ENCODE peak calls at places on chromosomes 12 and 14, in seven cellular contexts. R is A549, H is body of pancreas, T is right lobe of liver, Z is IMR-90, P is stomach, B is gastrocnemius medialis. S is an unnamed sample.

GRCh38 chr12:27602516-27602915 is 78.5 kb downstream of the PPFIBP1 start:
- DNase-seq in R (no peak), H (no peak), T (no peak), Z (peak), P (no peak), B (no peak), S (no peak)

GRCh38 chr12:1184402-1184801 is 193.4 kb downstream of the ERC1 start:
- DNase-seq in R (no peak), H (no peak), T (no peak), Z (peak), P (no peak), B (no peak), S (no peak)

GRCh38 chr12:28552472-28553061 is 362.3 kb downstream of the CCDC91 start:
- DNase-seq in R (no peak), H (no peak), T (no peak), Z (no peak), P (no peak), B (no peak), S (no peak)

GRCh38 chr14:59189281-59189821 is 884 bp downstream of the DAAM1 start:
- DNase-seq in R (peak), H (peak), T (peak), Z (peak), P (no peak), B (no peak), S (no peak)

GRCh38 chr12:89417246-89417977 is 65.1 kb upstream of the DUSP6 start:
- DNase-seq in R (no peak), H (no peak), T (no peak), Z (peak), P (no peak), B (no peak), S (no peak)

GRCh38 chr12:132490481-132491348 is 764 bp downstream of the FBRSL1 start:
- DNase-seq in R (no peak), H (no peak), T (no peak), Z (peak), P (no peak), B (no peak), S (no peak)

GRCh38 chr12:123054371-123054770 is 73.9 kb downstream of the ARL6IP4 start:
- DNase-seq in R (no peak), H (no peak), T (no peak), Z (no peak), P (no peak), B (no peak), S (no peak)

GRCh38 chr12:263574-263973 is 938 bp upstream of the SLC6A13 start:
- DNase-seq in R (no peak), H (no peak), T (no peak), Z (peak), P (no peak), B (no peak), S (no peak)

GRCh38 chr12:60191676-60192359 is 596.0 kb downstream of the SLC16A7 start:
- DNase-seq in R (no peak), H (no peak), T (no peak), Z (peak), P (no peak), B (no peak), S (no peak)

GRCh38 chr12:111462134-111462821 is 56.6 kb downstream of the SH2B3 start:
- DNase-seq in R (no peak), H (no peak), T (no peak), Z (peak), P (no peak), B (no peak), S (no peak)

GRCh38 chr12:49740930-49741881 is at the start of gene TMBIM6:
- DNase-seq in R (peak), H (peak), T (peak), Z (peak), P (peak), B (peak), S (peak)

GRCh38 chr12:7557227-7557626 is 53.6 kb upstream of the CD163 start:
- DNase-seq in R (no peak), H (peak), T (no peak), Z (no peak), P (no peak), B (no peak), S (no peak)

GRCh38 chr14:105930572-105930971 is 404.2 kb downstream of the TMEM121 start:
- DNase-seq in R (no peak), H (no peak), T (peak), Z (no peak), P (no peak), B (no peak), S (peak)

GRCh38 chr12:5511644-5512584 is 80.0 kb downstream of the NTF3 start:
- DNase-seq in R (peak), H (no peak), T (peak), Z (peak), P (no peak), B (no peak), S (peak)

GRCh38 chr12:107748472-107748871 is 12.5 kb downstream of the PRDM4 start:
- DNase-seq in R (no peak), H (no peak), T (no peak), Z (peak), P (no peak), B (no peak), S (no peak)

GRCh38 chr12:116662612-116663144 is 75.2 kb downstream of the SPRING1 start:
- DNase-seq in R (no peak), H (peak), T (peak), Z (peak), P (no peak), B (no peak), S (no peak)

GRCh38 chr12:104121001-104121400 is 17.0 kb downstream of the NFYB start:
- DNase-seq in R (peak), H (no peak), T (no peak), Z (peak), P (no peak), B (no peak), S (no peak)

GRCh38 chr12:104938371-104938770 is 19.7 kb downstream of the SLC41A2 start:
- DNase-seq in R (no peak), H (no peak), T (no peak), Z (peak), P (no peak), B (no peak), S (no peak)

GRCh38 chr12:26614217-26614616 is 218.8 kb downstream of the ITPR2 start:
- DNase-seq in R (no peak), H (peak), T (no peak), Z (peak), P (no peak), B (no peak), S (no peak)

GRCh38 chr12:102638777-102639176 is 158.4 kb upstream of the IGF1 start:
- DNase-seq in R (no peak), H (no peak), T (no peak), Z (peak), P (no peak), B (no peak), S (no peak)

GRCh38 chr14:106788534-106788933 is 1262.2 kb downstream of the TMEM121 start:
- DNase-seq in R (no peak), H (no peak), T (no peak), Z (no peak), P (no peak), B (no peak), S (no peak)

GRCh38 chr12:120060196-120060595 is 56.4 kb downstream of the RAB35 start:
- DNase-seq in R (no peak), H (no peak), T (no peak), Z (no peak), P (no peak), B (no peak), S (no peak)

GRCh38 chr14:51396222-51396815 is 156.3 kb downstream of the TMX1 start:
- DNase-seq in R (peak), H (peak), T (no peak), Z (peak), P (no peak), B (peak), S (peak)

GRCh38 chr12:124862768-124863408 is 776 bp downstream of the SCARB1 start:
- DNase-seq in R (peak), H (no peak), T (peak), Z (no peak), P (no peak), B (no peak), S (no peak)

GRCh38 chr12:124863409-124864325 is at the start of gene SCARB1:
- DNase-seq in R (peak), H (peak), T (peak), Z (peak), P (peak), B (peak), S (peak)

GRCh38 chr12:124865728-124866127 is 2.1 kb upstream of the SCARB1 start:
- DNase-seq in R (no peak), H (no peak), T (no peak), Z (no peak), P (peak), B (no peak), S (no peak)

GRCh38 chr12:124866195-124866882 is 2.7 kb upstream of the SCARB1 start:
- DNase-seq in R (no peak), H (no peak), T (no peak), Z (no peak), P (no peak), B (no peak), S (no peak)

DNA sequence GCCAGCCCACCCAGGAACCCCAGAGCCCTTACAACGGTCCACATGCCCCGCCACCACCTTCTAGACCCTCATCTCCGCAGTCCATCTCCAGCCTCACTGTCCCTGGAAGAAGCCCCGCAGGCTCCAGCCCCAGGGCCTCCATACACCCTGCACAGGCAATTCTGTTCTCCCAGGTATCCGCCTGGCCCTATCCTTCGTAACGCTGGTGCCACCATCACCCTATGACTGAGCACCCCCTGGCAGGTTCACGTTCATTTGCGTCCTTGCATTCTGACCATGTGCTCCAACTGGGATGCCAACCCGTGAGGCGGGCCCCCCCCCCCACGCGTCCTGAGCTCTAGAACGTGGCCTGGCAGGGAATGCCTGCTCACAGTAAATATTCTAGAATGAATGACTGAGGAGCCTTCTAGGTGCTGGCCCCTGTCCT is 675 bp upstream of the SCARB1 start:
- DNase-seq in R (no peak), H (no peak), T (no peak), Z (no peak), P (no peak), B (no peak), S (no peak)
- H3K27ac ChIP-seq in R (peak), H (peak), T (peak), Z (peak), P (peak), B (peak), S (peak)

GRCh38 chr12:66235626-66236281 is 46.7 kb downstream of the IRAK3 start:
- DNase-seq in R (peak), H (no peak), T (no peak), Z (peak), P (no peak), B (no peak), S (no peak)
- TF ChIP-seq CTCF in R (no peak), H (no peak), T (no peak), Z (no peak), P (no peak), B (no peak), S (no peak)

DNA sequence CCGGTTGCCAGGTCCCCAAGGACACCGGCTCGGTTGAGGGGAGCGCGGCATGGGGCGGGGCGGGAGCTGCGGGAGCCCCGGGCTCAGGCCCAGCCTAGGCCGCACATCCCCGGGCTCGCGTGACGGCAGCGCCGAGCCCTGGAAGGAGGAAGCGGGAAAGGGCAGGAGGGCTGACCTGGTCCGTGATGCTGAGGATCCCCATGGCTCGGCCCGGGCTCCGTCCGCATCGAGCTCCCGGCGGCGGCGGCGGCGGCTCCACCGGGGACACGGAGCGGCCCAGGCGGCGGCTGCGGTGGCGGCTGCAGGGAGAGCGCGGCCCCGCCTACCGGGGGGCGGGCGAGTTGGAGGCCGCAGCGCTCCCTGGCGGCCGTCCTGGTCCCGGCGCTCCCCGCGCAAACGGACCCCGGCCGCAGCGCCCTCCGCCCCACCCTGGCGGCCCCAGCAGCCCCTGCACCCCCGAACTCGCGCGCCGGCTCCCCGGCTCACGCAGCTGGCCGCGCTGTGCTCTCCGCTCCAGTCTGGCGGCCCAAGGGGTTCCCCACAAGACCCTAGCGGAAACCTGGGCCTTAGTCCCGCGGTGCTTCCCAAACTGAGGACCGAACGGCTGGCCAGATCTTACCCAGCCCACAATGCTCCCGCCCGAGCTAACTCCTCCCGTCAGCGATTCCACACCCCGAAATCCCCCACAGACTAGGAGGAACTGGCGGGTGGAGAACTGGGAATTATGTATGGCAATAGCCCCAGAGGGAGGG is at the start of gene ANKRD52:
- DNase-seq in R (peak), H (peak), T (peak), Z (peak), P (peak), B (peak), S (peak)
- TF ChIP-seq POLR2A in R (peak), H (peak), T (peak), Z (no peak), P (no peak), B (peak), S (no peak)

GRCh38 chr14:90596733-90597132 is 199.9 kb downstream of the CALM1 start:
- DNase-seq in R (no peak), H (no peak), T (no peak), Z (no peak), P (no peak), B (no peak), S (no peak)

GRCh38 chr14:90587918-90588317 is 191.1 kb downstream of the CALM1 start:
- DNase-seq in R (no peak), H (no peak), T (no peak), Z (no peak), P (no peak), B (peak), S (no peak)

GRCh38 chr14:90597961-90598360 is 201.1 kb downstream of the CALM1 start:
- DNase-seq in R (no peak), H (no peak), T (no peak), Z (no peak), P (no peak), B (no peak), S (peak)

GRCh38 chr14:90592655-90593054 is 195.8 kb downstream of the CALM1 start:
- DNase-seq in R (no peak), H (no peak), T (no peak), Z (no peak), P (no peak), B (no peak), S (peak)

GRCh38 chr14:90593254-90594040 is 196.6 kb downstream of the CALM1 start:
- DNase-seq in R (no peak), H (no peak), T (no peak), Z (no peak), P (no peak), B (no peak), S (peak)
- H3K27ac ChIP-seq in R (no peak), H (no peak), T (no peak), Z (no peak), P (no peak), B (no peak), S (no peak)

GRCh38 chr12:77202457-77203060 is 137.2 kb upstream of the E2F7 start:
- DNase-seq in R (no peak), H (no peak), T (no peak), Z (no peak), P (no peak), B (no peak), S (no peak)

GRCh38 chr12:77204055-77204454 is 138.7 kb upstream of the E2F7 start:
- DNase-seq in R (no peak), H (no peak), T (no peak), Z (peak), P (no peak), B (no peak), S (no peak)
- TF ChIP-seq CTCF in R (no peak), H (no peak), T (no peak), Z (peak), P (no peak), B (no peak), S (no peak)

GRCh38 chr14:24123465-24124417 is 6.7 kb upstream of the FITM1 start:
- DNase-seq in R (no peak), H (no peak), T (no peak), Z (no peak), P (no peak), B (no peak), S (no peak)
- TF ChIP-seq POLR2A in R (no peak), H (no peak), T (no peak), Z (no peak), P (no peak), B (no peak), S (no peak)

GRCh38 chr12:113207621-113208040 is 13.6 kb upstream of the TPCN1 start:
- DNase-seq in R (no peak), H (no peak), T (no peak), Z (no peak), P (no peak), B (no peak), S (no peak)

GRCh38 chr12:113202300-113203075 is 17.0 kb downstream of the RITA1 start:
- DNase-seq in R (no peak), H (no peak), T (no peak), Z (no peak), P (no peak), B (no peak), S (no peak)

GRCh38 chr12:113201187-113202177 is 16.0 kb downstream of the RITA1 start:
- DNase-seq in R (no peak), H (peak), T (no peak), Z (no peak), P (no peak), B (no peak), S (no peak)

GRCh38 chr12:113204806-113205205 is 16.5 kb upstream of the TPCN1 start:
- DNase-seq in R (no peak), H (no peak), T (no peak), Z (no peak), P (no peak), B (no peak), S (no peak)

GRCh38 chr12:113203852-113204760 is 17.2 kb upstream of the TPCN1 start:
- DNase-seq in R (no peak), H (no peak), T (no peak), Z (no peak), P (no peak), B (no peak), S (no peak)
- H3K27ac ChIP-seq in R (peak), H (peak), T (no peak), Z (no peak), P (no peak), B (peak), S (no peak)